ENCODE peak calls at places on chromosomes 6 and 20, in four cellular contexts. L is activated CD8-positive, alpha-beta memory T cell treated with anti-CD3 and anti-CD28 coated beads, Interleukin-2, amount 50 U/mL, for 48 hours; P is RWPE1; C is Daoy. J is an unnamed sample.

GRCh38 chr6:147382945-147383554 is 125.4 kb upstream of the SAMD5 start:
- DNase-seq in L (no peak), P (peak), C (peak), J (no peak)

GRCh38 chr6:14001329-14002012 is 76.7 kb downstream of the RNF182 start:
- DNase-seq in L (no peak), P (peak), C (peak), J (peak)

GRCh38 chr20:14142171-14142570 is 146.9 kb downstream of the MACROD2 start:
- DNase-seq in L (no peak), P (peak), C (peak), J (peak)

GRCh38 chr6:31794294-31794865 is 1.2 kb downstream of the VARS1 start:
- DNase-seq in L (no peak), P (no peak), C (no peak), J (no peak)

GRCh38 chr6:68653074-68653705 is 18.1 kb downstream of the ADGRB3 start:
- DNase-seq in L (no peak), P (no peak), C (no peak), J (no peak)

GRCh38 chr20:10602141-10602660 is 71.6 kb downstream of the JAG1 start:
- DNase-seq in L (no peak), P (no peak), C (no peak), J (no peak)

GRCh38 chr6:683742-684440 is 9.0 kb downstream of the EXOC2 start:
- DNase-seq in L (no peak), P (no peak), C (peak), J (peak)

GRCh38 chr20:11067359-11067758 is 393.6 kb upstream of the JAG1 start:
- DNase-seq in L (no peak), P (no peak), C (no peak), J (no peak)

GRCh38 chr6:5435449-5435848 is 174.1 kb downstream of the FARS2 start:
- DNase-seq in L (no peak), P (no peak), C (peak), J (peak)

GRCh38 chr20:47250360-47250759 is 106.1 kb downstream of the ZMYND8 start:
- DNase-seq in L (no peak), P (no peak), C (no peak), J (no peak)

GRCh38 chr6:109478222-109478805 is 4.7 kb downstream of the ZBTB24 start:
- DNase-seq in L (no peak), P (no peak), C (no peak), J (no peak)

GRCh38 chr6:138654715-138655634 is 118.6 kb upstream of the CCDC28A start:
- DNase-seq in L (no peak), P (peak), C (peak), J (peak)

GRCh38 chr20:63636752-63637633 is 10.1 kb upstream of the GMEB2 start:
- DNase-seq in L (no peak), P (no peak), C (no peak), J (no peak)

GRCh38 chr6:117919775-117920492 is 12.9 kb downstream of the SLC35F1 start:
- DNase-seq in L (no peak), P (no peak), C (no peak), J (no peak)

GRCh38 chr6:167907837-167908681 is 81.3 kb downstream of the AFDN start:
- DNase-seq in L (no peak), P (peak), C (peak), J (no peak)

GRCh38 chr6:19309661-19310060 is 527.5 kb upstream of the ID4 start:
- DNase-seq in L (no peak), P (no peak), C (no peak), J (no peak)

GRCh38 chr20:8005033-8005432 is 14.5 kb downstream of the TMX4 start:
- DNase-seq in L (no peak), P (no peak), C (no peak), J (no peak)

GRCh38 chr20:40422665-40423064 is 266.4 kb downstream of the MAFB start:
- DNase-seq in L (no peak), P (no peak), C (no peak), J (no peak)

GRCh38 chr6:21026576-21027273 is 492.5 kb downstream of the CDKAL1 start:
- DNase-seq in L (no peak), P (no peak), C (peak), J (no peak)

GRCh38 chr6:2716926-2717700 is 33.6 kb downstream of the MYLK4 start:
- DNase-seq in L (no peak), P (no peak), C (no peak), J (no peak)

GRCh38 chr6:52399511-52400315 is 20.4 kb upstream of the EFHC1 start:
- DNase-seq in L (no peak), P (peak), C (peak), J (peak)

GRCh38 chr6:99338188-99338587 is 11.3 kb downstream of the FAXC start:
- DNase-seq in L (no peak), P (no peak), C (no peak), J (no peak)

GRCh38 chr6:2734517-2735076 is 16.1 kb downstream of the MYLK4 start:
- DNase-seq in L (no peak), P (no peak), C (no peak), J (no peak)

GRCh38 chr20:32465092-32465900 is 107.2 kb downstream of the ASXL1 start:
- DNase-seq in L (no peak), P (no peak), C (peak), J (no peak)

GRCh38 chr6:32175711-32176475 is at the start of gene AGPAT1:
- DNase-seq in L (peak), P (peak), C (peak), J (peak)

GRCh38 chr6:14066782-14067406 is 50.7 kb upstream of the CD83 start:
- DNase-seq in L (no peak), P (peak), C (peak), J (peak)

GRCh38 chr6:81511423-81511822 is 241.1 kb downstream of the TENT5A start:
- DNase-seq in L (no peak), P (no peak), C (no peak), J (no peak)

GRCh38 chr6:107114213-107114871 is 973 bp downstream of the BEND3 start:
- DNase-seq in L (peak), P (peak), C (peak), J (peak)

GRCh38 chr6:13398421-13398994 is 70.2 kb upstream of the TBC1D7 start:
- DNase-seq in L (no peak), P (no peak), C (no peak), J (no peak)